ENCODE peak calls at places on chromosomes 13 and 19, in four cellular contexts. One of them, this sample, is unnamed.
A peak's percentile ranks its signal among the peaks of the same experiment; 100 is the strongest.

GRCh38 chr13:103730407-103730806 is 664.2 kb upstream of the SLC10A2 start:
- DNase-seq in AG08396: no peak
- DNase-seq in neural crest cell: no peak
- DNase-seq in GM04504: no peak
- DNase-seq in this sample: no peak

GRCh38 chr13:29105779-29106178 is 285.6 kb downstream of the MTUS2 start:
- DNase-seq in AG08396: no peak
- DNase-seq in neural crest cell: no peak
- DNase-seq in GM04504: no peak
- DNase-seq in this sample: peak; percentile 70

GRCh38 chr13:63737418-63737817 is 2321.8 kb upstream of the PCDH20 start:
- DNase-seq in AG08396: no peak
- DNase-seq in neural crest cell: no peak
- DNase-seq in GM04504: no peak
- DNase-seq in this sample: no peak

GRCh38 chr19:18229915-18230314 is 3.7 kb upstream of the PDE4C start:
- DNase-seq in AG08396: no peak
- DNase-seq in neural crest cell: no peak
- DNase-seq in GM04504: no peak
- DNase-seq in this sample: no peak

GRCh38 chr19:57558525-57558924 is 1.1 kb downstream of the ZNF550 start:
- DNase-seq in AG08396: peak; percentile 12
- DNase-seq in neural crest cell: no peak
- DNase-seq in GM04504: no peak
- DNase-seq in this sample: no peak

GRCh38 chr19:5480427-5480836 is 25.2 kb downstream of the ZNRF4 start:
- DNase-seq in AG08396: peak; percentile 57
- DNase-seq in neural crest cell: peak; percentile 59
- DNase-seq in GM04504: no peak
- DNase-seq in this sample: peak; percentile 82

GRCh38 chr19:44741841-44742352 is 6.6 kb upstream of the BCL3 start:
- DNase-seq in AG08396: peak; percentile 94
- DNase-seq in neural crest cell: no peak
- DNase-seq in GM04504: peak; percentile 100
- DNase-seq in this sample: peak; percentile 72

GRCh38 chr13:101346161-101346560 is 70.1 kb downstream of the NALCN start:
- DNase-seq in AG08396: no peak
- DNase-seq in neural crest cell: no peak
- DNase-seq in GM04504: no peak
- DNase-seq in this sample: no peak

GRCh38 chr13:111204438-111205177 is 89.5 kb downstream of the ARHGEF7 start:
- DNase-seq in AG08396: peak; percentile 48
- DNase-seq in neural crest cell: no peak
- DNase-seq in GM04504: peak; percentile 50
- DNase-seq in this sample: peak; percentile 76

GRCh38 chr13:42155251-42155650 is 106.8 kb downstream of the DGKH start:
- DNase-seq in AG08396: no peak
- DNase-seq in neural crest cell: no peak
- DNase-seq in GM04504: no peak
- DNase-seq in this sample: no peak

GRCh38 chr19:6677924-6678689 is 8.1 kb upstream of the TNFSF14 start:
- DNase-seq in AG08396: peak; percentile 27
- DNase-seq in neural crest cell: peak; percentile 64
- DNase-seq in GM04504: no peak
- DNase-seq in this sample: peak; percentile 93

GRCh38 chr13:96025283-96025682 is 27.9 kb downstream of the UGGT2 start:
- DNase-seq in AG08396: no peak
- DNase-seq in neural crest cell: no peak
- DNase-seq in GM04504: no peak
- DNase-seq in this sample: no peak

GRCh38 chr13:111114362-111115050 is 604 bp upstream of the ARHGEF7 start:
- DNase-seq in AG08396: peak; percentile 58
- DNase-seq in neural crest cell: peak; percentile 14
- DNase-seq in GM04504: no peak
- DNase-seq in this sample: peak; percentile 81

GRCh38 chr19:18197941-18198340 is 4.9 kb downstream of the MPV17L2 start:
- DNase-seq in AG08396: no peak
- DNase-seq in neural crest cell: no peak
- DNase-seq in GM04504: no peak
- DNase-seq in this sample: no peak

GRCh38 chr19:2032296-2032941 is 16.9 kb upstream of the BTBD2 start:
- DNase-seq in AG08396: peak; percentile 89
- DNase-seq in neural crest cell: no peak
- DNase-seq in GM04504: peak; percentile 71
- DNase-seq in this sample: peak; percentile 79

GRCh38 chr19:40420451-40420765 is 5.4 kb downstream of the SERTAD1 start:
- DNase-seq in AG08396: no peak
- DNase-seq in neural crest cell: no peak
- DNase-seq in GM04504: no peak
- DNase-seq in this sample: no peak

GRCh38 chr13:98523455-98524102 is 53.3 kb downstream of the STK24 start:
- DNase-seq in AG08396: no peak
- DNase-seq in neural crest cell: no peak
- DNase-seq in GM04504: no peak
- DNase-seq in this sample: no peak

GRCh38 chr13:101415358-101416174 is 742 bp downstream of the NALCN start:
- DNase-seq in AG08396: no peak
- DNase-seq in neural crest cell: no peak
- DNase-seq in GM04504: no peak
- DNase-seq in this sample: no peak

GRCh38 chr19:34172661-34173144 is 399 bp downstream of the LSM14A start:
- DNase-seq in AG08396: peak; percentile 38
- DNase-seq in neural crest cell: peak; percentile 16
- DNase-seq in GM04504: no peak
- DNase-seq in this sample: no peak

GRCh38 chr19:3710265-3710812 is 2.2 kb downstream of the TJP3 start:
- DNase-seq in AG08396: no peak
- DNase-seq in neural crest cell: no peak
- DNase-seq in GM04504: no peak
- DNase-seq in this sample: peak; percentile 70

GRCh38 chr13:113665582-113666323 is 1.3 kb upstream of the GRK1 start:
- DNase-seq in AG08396: no peak
- DNase-seq in neural crest cell: peak; percentile 36
- DNase-seq in GM04504: no peak
- DNase-seq in this sample: peak; percentile 40

GRCh38 chr13:30142502-30143211 is 164.7 kb downstream of the KATNAL1 start:
- DNase-seq in AG08396: peak; percentile 79
- DNase-seq in neural crest cell: no peak
- DNase-seq in GM04504: peak; percentile 96
- DNase-seq in this sample: peak; percentile 71

GRCh38 chr19:48623556-48624066 is 4.3 kb downstream of the SPHK2 start:
- DNase-seq in AG08396: no peak
- DNase-seq in neural crest cell: no peak
- DNase-seq in GM04504: no peak
- DNase-seq in this sample: no peak

GRCh38 chr19:13978721-13979191 is 26.4 kb downstream of the DCAF15 start:
- DNase-seq in AG08396: peak; percentile 51
- DNase-seq in neural crest cell: peak; percentile 21
- DNase-seq in GM04504: no peak
- DNase-seq in this sample: no peak

GRCh38 chr13:94999871-95000270 is 287.5 kb upstream of the SOX21 start:
- DNase-seq in AG08396: no peak
- DNase-seq in neural crest cell: no peak
- DNase-seq in GM04504: no peak
- DNase-seq in this sample: no peak

GRCh38 chr19:3783660-3784584 is 2.3 kb downstream of the MATK start:
- DNase-seq in AG08396: no peak
- DNase-seq in neural crest cell: no peak
- DNase-seq in GM04504: no peak
- DNase-seq in this sample: peak; percentile 86

GRCh38 chr19:43739836-43740235 is 14.9 kb downstream of the SMG9 start:
- DNase-seq in AG08396: no peak
- DNase-seq in neural crest cell: no peak
- DNase-seq in GM04504: no peak
- DNase-seq in this sample: no peak

GRCh38 chr19:19610376-19611240 is 7.9 kb downstream of the PBX4 start:
- DNase-seq in AG08396: no peak
- DNase-seq in neural crest cell: no peak
- DNase-seq in GM04504: no peak
- DNase-seq in this sample: no peak

GRCh38 chr19:33293255-33294057 is 8.9 kb downstream of the CEBPA start:
- DNase-seq in AG08396: peak; percentile 82
- DNase-seq in neural crest cell: no peak
- DNase-seq in GM04504: peak; percentile 79
- DNase-seq in this sample: no peak

GRCh38 chr19:23439623-23440022 is 44.4 kb upstream of the ZNF91 start:
- DNase-seq in AG08396: no peak
- DNase-seq in neural crest cell: no peak
- DNase-seq in GM04504: no peak
- DNase-seq in this sample: peak; percentile 71

GRCh38 chr19:50568321-50569022 is at the start of gene LRRC4B:
- DNase-seq in AG08396: no peak
- DNase-seq in neural crest cell: peak; percentile 55
- DNase-seq in GM04504: no peak
- DNase-seq in this sample: peak; percentile 84

GRCh38 chr19:17469092-17469370 is 1.3 kb upstream of the SLC27A1 start:
- DNase-seq in AG08396: no peak
- DNase-seq in neural crest cell: no peak
- DNase-seq in GM04504: no peak
- DNase-seq in this sample: no peak

GRCh38 chr19:7326105-7326877 is 22.4 kb upstream of the ARHGEF18 start:
- DNase-seq in AG08396: no peak
- DNase-seq in neural crest cell: no peak
- DNase-seq in GM04504: no peak
- DNase-seq in this sample: peak; percentile 93

GRCh38 chr19:33688657-33688992 is 66.9 kb downstream of the CHST8 start:
- DNase-seq in AG08396: no peak
- DNase-seq in neural crest cell: no peak
- DNase-seq in GM04504: no peak
- DNase-seq in this sample: no peak

This sample was measured in endodermal cell.